ENCODE peak calls at places on chromosomes 12 and 14, in four cellular contexts. O, S, W and E are unnamed samples.
A peak's percentile ranks its signal among the peaks of the same experiment; 100 is the strongest.

GRCh38 chr14:72788972-72789728 is 104.8 kb downstream of the DPF3 start:
- DNase-seq in O (no peak), W (no peak), S (no peak), E (no peak)

GRCh38 chr12:65308001-65308400 is 29.5 kb downstream of the MSRB3 start:
- DNase-seq in W (no peak), S (no peak), O (no peak), E (no peak)

GRCh38 chr12:121866331-121866730 is 7.7 kb upstream of the HPD start:
- DNase-seq in W (no peak), S (no peak), O (peak; percentile 2), E (no peak)

GRCh38 chr14:66104486-66104885 is 381.7 kb upstream of the CCDC196 start:
- DNase-seq in S (no peak), O (peak; percentile 21), W (no peak), E (no peak)

GRCh38 chr12:27280412-27280811 is 36.3 kb downstream of the STK38L start:
- DNase-seq in W (no peak), O (no peak), S (no peak), E (no peak)

GRCh38 chr12:24394246-24394645 is 444.8 kb upstream of the SOX5 start:
- DNase-seq in O (no peak), S (no peak), W (no peak), E (no peak)

GRCh38 chr14:73594491-73594890 is 2.8 kb downstream of the ACOT4 start:
- DNase-seq in W (no peak), O (no peak), S (no peak), E (no peak)

GRCh38 chr14:91163316-91163715 is 49.4 kb downstream of the DGLUCY start:
- DNase-seq in O (no peak), S (no peak), W (no peak), E (no peak)

GRCh38 chr12:65999564-66000280 is 130.8 kb downstream of the LLPH start:
- DNase-seq in S (no peak), W (no peak), O (no peak), E (no peak)

GRCh38 chr12:79063258-79063657 is 198.7 kb downstream of the SYT1 start:
- DNase-seq in O (no peak), S (no peak), W (no peak), E (no peak)

GRCh38 chr12:72390146-72390545 is 118.0 kb downstream of the TRHDE start:
- DNase-seq in O (no peak), W (no peak), S (no peak), E (no peak)

GRCh38 chr12:96194901-96195844 is 998 bp downstream of the ELK3 start:
- DNase-seq in W (peak; percentile 80), S (no peak), O (peak; percentile 29), E (peak; percentile 42)

GRCh38 chr12:96190403-96191170 is 3.6 kb upstream of the ELK3 start:
- DNase-seq in O (no peak), S (peak; percentile 23), W (no peak), E (no peak)

GRCh38 chr12:96193725-96194571 is at the start of gene ELK3:
- DNase-seq in O (peak; percentile 89), S (peak; percentile 50), W (no peak), E (peak; percentile 65)

GRCh38 chr12:96194572-96194889 is 356 bp downstream of the ELK3 start:
- DNase-seq in S (no peak), O (no peak), W (no peak), E (no peak)

GRCh38 chr12:96192926-96193573 is 1.1 kb upstream of the ELK3 start:
- DNase-seq in O (no peak), S (no peak), W (no peak), E (no peak)
- TF ChIP-seq BHLHE40 in O (no peak), S (no peak), W (no peak), E (no peak)

DNA sequence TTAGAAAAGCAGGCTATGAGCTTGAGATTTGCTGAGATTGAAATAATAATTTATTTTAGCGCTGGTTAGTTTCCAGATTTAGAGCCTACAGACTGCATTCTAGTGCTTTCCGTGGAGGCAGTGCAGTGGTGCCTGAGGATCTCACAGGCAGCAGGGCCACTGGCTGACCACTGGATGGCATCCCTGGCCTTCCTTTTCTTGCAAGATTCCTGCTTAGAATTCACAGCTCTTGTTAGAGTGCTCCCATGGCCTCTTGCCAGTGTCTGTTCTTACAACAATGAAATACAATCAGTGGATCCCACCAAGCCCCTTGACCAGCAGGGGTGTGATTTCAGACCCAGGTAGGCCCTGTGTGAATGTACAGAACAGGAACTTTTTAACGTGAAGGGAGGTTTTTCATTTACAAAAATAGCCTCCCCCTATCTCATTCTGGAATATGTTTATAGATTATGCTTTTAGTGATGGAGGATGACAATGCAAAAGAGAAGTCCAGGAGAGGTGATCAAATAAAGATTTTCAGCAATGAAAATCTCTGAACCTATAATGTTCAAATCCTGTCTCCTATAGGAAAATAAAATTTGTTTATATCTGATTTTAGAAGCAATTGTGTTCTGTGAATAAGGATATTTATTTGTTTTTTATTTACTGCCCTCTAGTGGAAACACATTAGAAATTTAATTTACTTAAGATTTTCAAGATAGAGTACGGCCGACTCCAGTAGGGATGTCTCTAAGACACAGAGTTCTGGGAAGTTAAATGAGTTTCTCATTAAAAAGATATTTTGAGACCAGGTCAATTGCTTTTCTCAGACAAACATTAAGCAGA is 362.2 kb upstream of the STXBP6 start:
- DNase-seq in W (no peak), S (no peak), O (no peak), E (peak; percentile 10)
- TF ChIP-seq SP1 in W (no peak), S (no peak), O (no peak), E (no peak)

DNA sequence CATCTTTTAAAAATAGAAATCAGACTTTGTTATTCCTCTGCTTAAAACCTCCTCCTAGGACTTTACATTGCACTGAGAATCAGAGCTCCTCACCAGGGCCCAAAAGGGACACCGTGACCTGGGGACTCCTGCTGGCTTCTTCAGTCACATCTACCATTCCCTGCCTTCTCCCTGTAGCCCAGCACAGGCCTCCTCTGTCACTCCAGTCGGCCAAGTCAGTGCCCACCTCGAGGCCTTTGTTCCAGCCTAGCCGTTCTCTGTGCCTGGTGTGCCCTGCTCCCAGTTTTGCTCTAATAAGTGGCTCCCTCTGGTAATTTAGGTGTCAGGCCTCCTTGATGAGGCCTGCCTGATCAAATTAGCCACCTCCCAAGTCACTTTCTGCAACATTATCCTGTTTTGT is 27.4 kb downstream of the CRADD start:
- DNase-seq in W (no peak), S (no peak), O (no peak), E (no peak)
- TF ChIP-seq BHLHE40 in W (no peak), S (no peak), O (no peak), E (no peak)

GRCh38 chr12:73902270-73902669 is 635.4 kb upstream of the ATXN7L3B start:
- DNase-seq in W (no peak), O (no peak), S (no peak), E (no peak)
- TF ChIP-seq SP1 in W (no peak), O (no peak), S (no peak), E (no peak)

GRCh38 chr12:5088586-5089264 is 45.0 kb downstream of the KCNA5 start:
- DNase-seq in S (no peak), O (no peak), W (no peak), E (no peak)
- TF ChIP-seq BHLHE40 in S (no peak), O (no peak), W (no peak), E (no peak)